ENCODE peak calls at places on chromosome 15, in seven cellular contexts. One of them, this sample, is unnamed.

GRCh38 chr15:63250312-63250965 is 27.0 kb upstream of the APH1B start:
- DNase-seq in cardiac fibroblast: peak; percentile 88
- DNase-seq in SJSA1: peak; percentile 92
- DNase-seq in left ventricle myocardium inferior: no peak
- DNase-seq in GM23338: no peak
- DNase-seq in suprapubic skin: no peak
- DNase-seq in cardiac muscle cell: peak; percentile 92
- DNase-seq in this sample: no peak

GRCh38 chr15:59169337-59169736 is 37.3 kb upstream of the LDHAL6B start:
- DNase-seq in cardiac fibroblast: peak; percentile 88
- DNase-seq in SJSA1: no peak
- DNase-seq in left ventricle myocardium inferior: no peak
- DNase-seq in GM23338: no peak
- DNase-seq in suprapubic skin: no peak
- DNase-seq in cardiac muscle cell: peak; percentile 85
- DNase-seq in this sample: no peak

GRCh38 chr15:72585659-72586058 is 68.8 kb upstream of the GOLGA6B start:
- DNase-seq in cardiac fibroblast: peak; percentile 34
- DNase-seq in SJSA1: no peak
- DNase-seq in left ventricle myocardium inferior: no peak
- DNase-seq in GM23338: peak; percentile 43
- DNase-seq in suprapubic skin: no peak
- DNase-seq in cardiac muscle cell: peak; percentile 36
- DNase-seq in this sample: no peak

GRCh38 chr15:55434989-55435825 is 26.9 kb downstream of the PIERCE2 start:
- DNase-seq in cardiac fibroblast: peak; percentile 76
- DNase-seq in SJSA1: no peak
- DNase-seq in left ventricle myocardium inferior: no peak
- DNase-seq in GM23338: peak; percentile 86
- DNase-seq in suprapubic skin: no peak
- DNase-seq in cardiac muscle cell: peak; percentile 76
- DNase-seq in this sample: no peak

GRCh38 chr15:91889143-91889815 is 35.8 kb downstream of the SLCO3A1 start:
- DNase-seq in cardiac fibroblast: no peak
- DNase-seq in SJSA1: no peak
- DNase-seq in left ventricle myocardium inferior: no peak
- DNase-seq in GM23338: no peak
- DNase-seq in suprapubic skin: no peak
- DNase-seq in cardiac muscle cell: no peak
- DNase-seq in this sample: no peak

GRCh38 chr15:71096676-71097075 is 18.6 kb upstream of the THSD4 start:
- DNase-seq in cardiac fibroblast: no peak
- DNase-seq in SJSA1: peak; percentile 5
- DNase-seq in left ventricle myocardium inferior: no peak
- DNase-seq in GM23338: no peak
- DNase-seq in suprapubic skin: no peak
- DNase-seq in cardiac muscle cell: no peak
- DNase-seq in this sample: no peak

GRCh38 chr15:52789601-52790165 is 453 bp downstream of the ONECUT1 start:
- DNase-seq in cardiac fibroblast: peak; percentile 18
- DNase-seq in SJSA1: no peak
- DNase-seq in left ventricle myocardium inferior: no peak
- DNase-seq in GM23338: peak; percentile 46
- DNase-seq in suprapubic skin: no peak
- DNase-seq in cardiac muscle cell: peak; percentile 36
- DNase-seq in this sample: no peak

GRCh38 chr15:95559875-95560394 is 770.6 kb upstream of the NR2F2 start:
- DNase-seq in cardiac fibroblast: peak; percentile 87
- DNase-seq in SJSA1: peak; percentile 77
- DNase-seq in left ventricle myocardium inferior: no peak
- DNase-seq in GM23338: no peak
- DNase-seq in suprapubic skin: no peak
- DNase-seq in cardiac muscle cell: peak; percentile 92
- DNase-seq in this sample: no peak

GRCh38 chr15:66503780-66504562 is 684 bp downstream of the RPL4 start:
- DNase-seq in cardiac fibroblast: no peak
- DNase-seq in SJSA1: peak; percentile 16
- DNase-seq in left ventricle myocardium inferior: no peak
- DNase-seq in GM23338: no peak
- DNase-seq in suprapubic skin: no peak
- DNase-seq in cardiac muscle cell: no peak
- DNase-seq in this sample: no peak

GRCh38 chr15:25402342-25402741 is 36.5 kb downstream of the UBE3A start:
- DNase-seq in cardiac fibroblast: no peak
- DNase-seq in SJSA1: no peak
- DNase-seq in left ventricle myocardium inferior: no peak
- DNase-seq in GM23338: no peak
- DNase-seq in suprapubic skin: no peak
- DNase-seq in cardiac muscle cell: no peak
- DNase-seq in this sample: no peak

GRCh38 chr15:41836072-41836471 is 2.6 kb upstream of the PLA2G4B start:
- DNase-seq in cardiac fibroblast: no peak
- DNase-seq in SJSA1: no peak
- DNase-seq in left ventricle myocardium inferior: no peak
- DNase-seq in GM23338: no peak
- DNase-seq in suprapubic skin: no peak
- DNase-seq in cardiac muscle cell: no peak
- DNase-seq in this sample: no peak

GRCh38 chr15:36954486-36954885 is 145.9 kb downstream of the MEIS2 start:
- DNase-seq in cardiac fibroblast: no peak
- DNase-seq in SJSA1: no peak
- DNase-seq in left ventricle myocardium inferior: no peak
- DNase-seq in GM23338: no peak
- DNase-seq in suprapubic skin: no peak
- DNase-seq in cardiac muscle cell: no peak
- DNase-seq in this sample: no peak

GRCh38 chr15:90142216-90143175 is 40.2 kb upstream of the IDH2 start:
- DNase-seq in cardiac fibroblast: no peak
- DNase-seq in SJSA1: no peak
- DNase-seq in left ventricle myocardium inferior: no peak
- DNase-seq in GM23338: no peak
- DNase-seq in suprapubic skin: no peak
- DNase-seq in cardiac muscle cell: no peak
- DNase-seq in this sample: no peak

GRCh38 chr15:29570931-29571727 is 251.1 kb downstream of the TJP1 start:
- DNase-seq in cardiac fibroblast: peak; percentile 9
- DNase-seq in SJSA1: no peak
- DNase-seq in left ventricle myocardium inferior: no peak
- DNase-seq in GM23338: peak; percentile 84
- DNase-seq in suprapubic skin: no peak
- DNase-seq in cardiac muscle cell: peak; percentile 27
- DNase-seq in this sample: no peak
- H3K4me3 ChIP-seq in cardiac fibroblast: peak overlapping the region; percentile 24
- H3K4me3 ChIP-seq in SJSA1: peak overlapping the region; percentile 22
- H3K4me3 ChIP-seq in left ventricle myocardium inferior: peak overlapping the region; percentile 62
- H3K4me3 ChIP-seq in GM23338: peak overlapping the region; percentile 70
- H3K4me3 ChIP-seq in suprapubic skin: peak overlapping the region; percentile 46
- H3K4me3 ChIP-seq in cardiac muscle cell: peak overlapping the region; percentile 69
- H3K4me3 ChIP-seq in this sample: peak overlapping the region; percentile 53

DNA sequence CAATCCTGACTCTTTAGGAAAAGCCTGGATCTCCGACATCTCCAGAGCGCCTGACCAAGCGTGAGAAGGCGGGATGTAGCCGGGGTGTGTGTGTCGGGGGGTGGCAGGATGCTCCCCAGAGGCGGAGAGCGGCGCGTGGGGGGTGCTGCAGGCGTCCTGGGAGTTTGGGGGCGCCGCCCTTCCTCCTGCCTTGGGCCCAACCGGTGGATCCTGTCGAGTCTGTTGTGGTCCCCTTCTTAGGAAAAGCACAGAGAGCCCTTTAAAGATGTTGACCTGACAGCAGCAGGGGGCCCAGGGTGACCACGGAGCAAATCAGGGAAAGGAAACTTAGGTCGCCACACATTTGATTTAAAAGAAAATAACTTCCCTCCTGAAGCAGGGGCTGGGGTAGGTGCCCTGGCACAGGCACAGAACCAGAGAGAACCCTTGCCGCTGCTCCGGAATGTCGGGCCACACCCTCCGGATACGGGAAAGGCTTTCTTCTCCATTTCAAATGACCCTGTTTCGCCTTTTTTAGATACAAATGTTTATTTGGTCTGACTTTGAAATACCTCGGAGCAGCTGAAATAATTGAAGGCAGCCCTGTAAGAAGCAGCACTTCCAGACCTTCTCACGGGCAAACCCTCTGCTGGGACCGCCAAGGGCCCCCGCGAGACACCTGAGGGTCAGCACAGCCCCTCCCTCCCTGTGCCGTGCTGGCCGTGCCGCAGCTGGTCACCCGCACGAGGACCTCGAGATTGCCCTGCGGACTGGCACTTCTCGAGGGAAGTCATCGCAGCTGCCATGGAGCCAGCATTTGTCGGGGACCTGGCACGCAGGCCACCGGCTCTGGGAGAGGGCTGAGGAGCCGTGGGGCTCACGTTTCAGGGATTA is 102.9 kb upstream of the KLF13 start:
- DNase-seq in cardiac fibroblast: no peak
- DNase-seq in SJSA1: no peak
- DNase-seq in left ventricle myocardium inferior: peak; percentile 32
- DNase-seq in GM23338: peak; percentile 16
- DNase-seq in suprapubic skin: no peak
- DNase-seq in cardiac muscle cell: no peak
- DNase-seq in this sample: no peak
- H3K4me3 ChIP-seq in cardiac fibroblast: no peak overlapping the region
- H3K4me3 ChIP-seq in SJSA1: peak overlapping the region; percentile 15
- H3K4me3 ChIP-seq in left ventricle myocardium inferior: peak overlapping the region; percentile 48
- H3K4me3 ChIP-seq in GM23338: peak overlapping the region; percentile 32
- H3K4me3 ChIP-seq in suprapubic skin: peak overlapping the region; percentile 17
- H3K4me3 ChIP-seq in cardiac muscle cell: no peak overlapping the region
- H3K4me3 ChIP-seq in this sample: peak overlapping the region; percentile 11

GRCh38 chr15:85582076-85582718 is 201.8 kb downstream of the AKAP13 start:
- DNase-seq in cardiac fibroblast: peak; percentile 87
- DNase-seq in SJSA1: no peak
- DNase-seq in left ventricle myocardium inferior: no peak
- DNase-seq in GM23338: no peak
- DNase-seq in suprapubic skin: no peak
- DNase-seq in cardiac muscle cell: peak; percentile 85
- DNase-seq in this sample: no peak

GRCh38 chr15:85581495-85581894 is 201.1 kb downstream of the AKAP13 start:
- DNase-seq in cardiac fibroblast: peak; percentile 60
- DNase-seq in SJSA1: no peak
- DNase-seq in left ventricle myocardium inferior: peak; percentile 71
- DNase-seq in GM23338: no peak
- DNase-seq in suprapubic skin: no peak
- DNase-seq in cardiac muscle cell: peak; percentile 53
- DNase-seq in this sample: peak; percentile 81

GRCh38 chr15:85579011-85579701 is 198.8 kb downstream of the AKAP13 start:
- DNase-seq in cardiac fibroblast: peak; percentile 35
- DNase-seq in SJSA1: no peak
- DNase-seq in left ventricle myocardium inferior: peak; percentile 52
- DNase-seq in GM23338: no peak
- DNase-seq in suprapubic skin: no peak
- DNase-seq in cardiac muscle cell: peak; percentile 56
- DNase-seq in this sample: no peak

GRCh38 chr15:85579957-85580694 is 199.7 kb downstream of the AKAP13 start:
- DNase-seq in cardiac fibroblast: peak; percentile 81
- DNase-seq in SJSA1: no peak
- DNase-seq in left ventricle myocardium inferior: peak; percentile 35
- DNase-seq in GM23338: no peak
- DNase-seq in suprapubic skin: no peak
- DNase-seq in cardiac muscle cell: peak; percentile 85
- DNase-seq in this sample: peak; percentile 67

DNA sequence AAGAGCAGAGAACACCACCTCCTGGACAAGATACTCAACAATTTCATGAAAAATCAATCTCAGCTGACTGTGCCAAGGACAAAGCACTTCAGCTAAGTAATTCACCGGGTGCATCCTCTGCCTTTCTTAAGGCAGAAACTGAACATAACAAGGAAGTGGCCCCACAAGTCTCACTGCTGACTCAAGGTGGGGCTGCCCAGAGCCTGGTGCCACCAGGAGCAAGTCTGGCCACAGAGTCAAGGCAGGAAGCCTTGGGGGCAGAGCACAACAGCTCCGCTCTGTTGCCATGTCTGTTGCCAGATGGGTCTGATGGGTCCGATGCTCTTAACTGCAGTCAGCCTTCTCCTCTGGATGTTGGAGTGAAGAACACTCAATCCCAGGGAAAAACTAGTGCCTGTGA is 200.5 kb downstream of the AKAP13 start:
- DNase-seq in cardiac fibroblast: no peak
- DNase-seq in SJSA1: no peak
- DNase-seq in left ventricle myocardium inferior: no peak
- DNase-seq in GM23338: no peak
- DNase-seq in suprapubic skin: no peak
- DNase-seq in cardiac muscle cell: no peak
- DNase-seq in this sample: no peak
- H3K4me3 ChIP-seq in cardiac fibroblast: peak overlapping the region; percentile 25
- H3K4me3 ChIP-seq in SJSA1: no peak overlapping the region
- H3K4me3 ChIP-seq in left ventricle myocardium inferior: peak overlapping the region; percentile 66
- H3K4me3 ChIP-seq in GM23338: no peak overlapping the region
- H3K4me3 ChIP-seq in suprapubic skin: peak overlapping the region; percentile 45
- H3K4me3 ChIP-seq in cardiac muscle cell: no peak overlapping the region
- H3K4me3 ChIP-seq in this sample: no peak overlapping the region

GRCh38 chr15:43775411-43775965 is 1.3 kb downstream of the ELL3 start:
- DNase-seq in cardiac fibroblast: no peak
- DNase-seq in SJSA1: peak; percentile 59
- DNase-seq in left ventricle myocardium inferior: no peak
- DNase-seq in GM23338: peak; percentile 66
- DNase-seq in suprapubic skin: no peak
- DNase-seq in cardiac muscle cell: no peak
- DNase-seq in this sample: no peak

GRCh38 chr15:43776718-43777292 is at the start of gene ELL3:
- DNase-seq in cardiac fibroblast: peak; percentile 68
- DNase-seq in SJSA1: peak; percentile 78
- DNase-seq in left ventricle myocardium inferior: peak; percentile 83
- DNase-seq in GM23338: peak; percentile 80
- DNase-seq in suprapubic skin: peak; percentile 88
- DNase-seq in cardiac muscle cell: peak; percentile 68
- DNase-seq in this sample: peak; percentile 86

GRCh38 chr15:43779016-43779415 is 2.2 kb upstream of the ELL3 start:
- DNase-seq in cardiac fibroblast: no peak
- DNase-seq in SJSA1: no peak
- DNase-seq in left ventricle myocardium inferior: no peak
- DNase-seq in GM23338: no peak
- DNase-seq in suprapubic skin: no peak
- DNase-seq in cardiac muscle cell: no peak
- DNase-seq in this sample: no peak

GRCh38 chr15:43776101-43776717 is 557 bp downstream of the ELL3 start:
- DNase-seq in cardiac fibroblast: no peak
- DNase-seq in SJSA1: no peak
- DNase-seq in left ventricle myocardium inferior: no peak
- DNase-seq in GM23338: peak; percentile 82
- DNase-seq in suprapubic skin: no peak
- DNase-seq in cardiac muscle cell: no peak
- DNase-seq in this sample: no peak

DNA sequence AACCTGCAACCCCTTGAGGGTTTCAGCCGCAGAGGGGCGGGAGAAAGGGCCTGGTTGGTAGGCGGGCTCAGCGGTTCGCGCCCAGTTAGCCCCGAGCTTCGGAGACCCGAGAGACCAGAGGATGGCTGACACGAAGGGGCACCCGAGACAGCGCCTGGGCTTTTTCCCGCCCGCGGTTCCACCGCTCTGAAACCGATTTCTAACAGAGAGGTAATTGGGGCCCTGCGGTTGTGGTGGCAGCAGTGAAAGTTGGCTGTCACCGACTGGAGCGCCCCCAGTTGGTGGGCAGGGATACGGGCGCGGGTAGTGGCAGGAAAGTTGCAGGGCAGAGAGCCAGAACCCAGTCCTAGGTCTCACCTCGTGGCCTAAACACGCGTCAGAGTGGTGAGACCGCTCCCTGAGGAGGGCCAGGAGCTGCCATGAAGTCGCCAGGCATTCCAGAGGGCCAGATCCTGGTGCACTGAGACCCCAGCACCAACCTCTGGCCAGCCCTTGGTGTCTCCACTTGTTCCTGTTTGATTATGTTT is 590 bp upstream of the ELL3 start:
- DNase-seq in cardiac fibroblast: peak; percentile 76
- DNase-seq in SJSA1: peak; percentile 81
- DNase-seq in left ventricle myocardium inferior: peak; percentile 77
- DNase-seq in GM23338: peak; percentile 84
- DNase-seq in suprapubic skin: peak; percentile 91
- DNase-seq in cardiac muscle cell: peak; percentile 79
- DNase-seq in this sample: peak; percentile 91
- H3K4me3 ChIP-seq in cardiac fibroblast: peak overlapping the region; percentile 66
- H3K4me3 ChIP-seq in SJSA1: peak overlapping the region; percentile 48
- H3K4me3 ChIP-seq in left ventricle myocardium inferior: peak overlapping the region; percentile 81
- H3K4me3 ChIP-seq in GM23338: peak overlapping the region; percentile 95
- H3K4me3 ChIP-seq in suprapubic skin: peak overlapping the region; percentile 65
- H3K4me3 ChIP-seq in cardiac muscle cell: peak overlapping the region; percentile 38
- H3K4me3 ChIP-seq in this sample: peak overlapping the region; percentile 64